ENCODE peak calls at places on chromosomes 5 and 9, in six cellular contexts. F is SJSA1; Q is CD8-positive, alpha-beta memory T cell; W is HCT116; L is mesenchymal stem cell; S is upper lobe of right lung. N is an unnamed sample. For H3K4me1, the result is how much of the 10 kb centered on the place peaks cover.

GRCh38 chr9:94922691-94923107 is 196.2 kb downstream of the AOPEP start:
- DNase-seq in F (no peak), Q (no peak), W (no peak), L (peak), S (no peak), N (no peak)

GRCh38 chr5:110751902-110752762 is 13.3 kb downstream of the SLC25A46 start:
- DNase-seq in F (no peak), Q (no peak), W (no peak), L (peak), S (no peak), N (no peak)

GRCh38 chr5:6118691-6119090 is 259.7 kb downstream of the MED10 start:
- DNase-seq in F (no peak), Q (no peak), W (no peak), L (no peak), S (no peak), N (no peak)

GRCh38 chr5:16616536-16617271 is at the start of gene RETREG1:
- DNase-seq in F (no peak), Q (peak), W (peak), L (peak), S (peak), N (peak)

GRCh38 chr5:72096602-72097205 is 10.6 kb upstream of the MAP1B start:
- DNase-seq in F (no peak), Q (no peak), W (no peak), L (peak), S (no peak), N (no peak)

GRCh38 chr9:126521551-126521950 is 92.2 kb upstream of the LMX1B start:
- DNase-seq in F (no peak), Q (no peak), W (no peak), L (no peak), S (no peak), N (no peak)

GRCh38 chr9:76687861-76688374 is 76.3 kb upstream of the PCA3 start:
- DNase-seq in F (peak), Q (no peak), W (peak), L (peak), S (no peak), N (no peak)

GRCh38 chr5:180294913-180295555 is 3.2 kb upstream of the MAPK9 start:
- DNase-seq in F (no peak), Q (no peak), W (no peak), L (no peak), S (no peak), N (no peak)

GRCh38 chr9:70363760-70364159 is 50.7 kb downstream of the KLF9 start:
- DNase-seq in F (no peak), Q (no peak), W (no peak), L (no peak), S (no peak), N (no peak)

GRCh38 chr5:107129051-107129450 is 541.7 kb downstream of the EFNA5 start:
- DNase-seq in F (no peak), Q (no peak), W (no peak), L (no peak), S (no peak), N (no peak)

GRCh38 chr9:98989036-98990000 is 45.6 kb downstream of the COL15A1 start:
- DNase-seq in F (peak), Q (no peak), W (peak), L (peak), S (no peak), N (peak)

GRCh38 chr5:10702040-10702629 is 58.9 kb downstream of the DAP start:
- DNase-seq in F (peak), Q (no peak), W (peak), L (peak), S (no peak), N (no peak)

GRCh38 chr9:33143241-33143642 is 23.9 kb downstream of the B4GALT1 start:
- DNase-seq in F (no peak), Q (no peak), W (no peak), L (peak), S (peak), N (no peak)

GRCh38 chr5:58072202-58072791 is 387.6 kb downstream of the PLK2 start:
- DNase-seq in F (no peak), Q (no peak), W (no peak), L (peak), S (no peak), N (no peak)

GRCh38 chr9:22170990-22171663 is 162.0 kb upstream of the CDKN2B start:
- DNase-seq in F (no peak), Q (no peak), W (no peak), L (no peak), S (no peak), N (no peak)

GRCh38 chr9:135079676-135080075 is 7.8 kb upstream of the OLFM1 start:
- DNase-seq in F (no peak), Q (no peak), W (no peak), L (no peak), S (no peak), N (peak)

GRCh38 chr5:52769061-52769460 is 18.7 kb upstream of the ITGA1 start:
- DNase-seq in F (no peak), Q (no peak), W (no peak), L (no peak), S (no peak), N (no peak)

GRCh38 chr5:107593009-107593408 is 77.7 kb downstream of the EFNA5 start:
- DNase-seq in F (no peak), Q (no peak), W (no peak), L (no peak), S (no peak), N (no peak)

GRCh38 chr5:93274291-93274690 is 306.7 kb downstream of the NR2F1-AS1 start:
- DNase-seq in F (no peak), Q (no peak), W (no peak), L (peak), S (no peak), N (no peak)

GRCh38 chr5:31563216-31563615 is 31.1 kb downstream of the C5orf22 start:
- DNase-seq in F (no peak), Q (no peak), W (no peak), L (no peak), S (no peak), N (no peak)

GRCh38 chr5:148909001-148909400 is 82.6 kb downstream of the ADRB2 start:
- DNase-seq in F (no peak), Q (no peak), W (no peak), L (peak), S (no peak), N (no peak)

GRCh38 chr5:139443766-139444473 is 4.6 kb upstream of the DNAJC18 start:
- DNase-seq in F (no peak), Q (no peak), W (no peak), L (peak), S (peak), N (no peak)

GRCh38 chr9:35158501-35159280 is 3.1 kb upstream of the UNC13B start:
- DNase-seq in F (no peak), Q (no peak), W (no peak), L (no peak), S (no peak), N (no peak)

GRCh38 chr9:14027114-14027812 is 286.7 kb downstream of the NFIB start:
- DNase-seq in F (no peak), Q (no peak), W (no peak), L (no peak), S (peak), N (peak)

GRCh38 chr5:172175263-172175719 is 12.7 kb downstream of the STK10 start:
- DNase-seq in F (no peak), Q (peak), W (no peak), L (no peak), S (peak), N (peak)

GRCh38 chr5:68217476-68217984 is 2.0 kb downstream of the PIK3R1 start:
- DNase-seq in F (no peak), Q (no peak), W (no peak), L (peak), S (no peak), N (no peak)

GRCh38 chr9:131657890-131658752 is 81.8 kb downstream of the RAPGEF1 start:
- DNase-seq in F (peak), Q (no peak), W (peak), L (peak), S (no peak), N (no peak)

GRCh38 chr5:59358497-59358896 is 535.0 kb downstream of the PDE4D start:
- DNase-seq in F (no peak), Q (no peak), W (no peak), L (peak), S (no peak), N (peak)

GRCh38 chr5:55720188-55720703 is 8.1 kb upstream of the SLC38A9 start:
- DNase-seq in F (no peak), Q (no peak), W (no peak), L (no peak), S (no peak), N (no peak)

GRCh38 chr5:146043722-146044121 is 61.7 kb downstream of the PLAC8L1 start:
- DNase-seq in F (no peak), Q (no peak), W (no peak), L (no peak), S (no peak), N (no peak)

GRCh38 chr5:122311888-122312669 is at the start of gene SNCAIP:
- DNase-seq in F (peak), Q (no peak), W (no peak), L (peak), S (peak), N (peak)

GRCh38 chr5:133921899-133922468 is 46.4 kb downstream of the C5orf15 start:
- DNase-seq in F (no peak), Q (no peak), W (no peak), L (no peak), S (no peak), N (no peak)

GRCh38 chr9:14198049-14198448 is 115.9 kb downstream of the NFIB start:
- DNase-seq in F (no peak), Q (no peak), W (no peak), L (no peak), S (no peak), N (no peak)

GRCh38 chr5:146188358-146188757 is 5.9 kb upstream of the LARS1 start:
- DNase-seq in F (no peak), Q (no peak), W (no peak), L (no peak), S (no peak), N (no peak)

GRCh38 chr5:177595991-177596774 is 3.7 kb upstream of the B4GALT7 start:
- DNase-seq in F (no peak), Q (no peak), W (no peak), L (no peak), S (peak), N (no peak)

GRCh38 chr5:78586251-78586650 is 62.3 kb downstream of the LHFPL2 start:
- DNase-seq in F (peak), Q (no peak), W (no peak), L (peak), S (no peak), N (no peak)

GRCh38 chr9:130865921-130866320 is 30.7 kb downstream of the QRFP start:
- DNase-seq in F (no peak), Q (no peak), W (no peak), L (no peak), S (no peak), N (no peak)

GRCh38 chr9:93020785-93021670 is 37.5 kb upstream of the SUSD3 start:
- DNase-seq in F (no peak), Q (peak), W (no peak), L (no peak), S (peak), N (no peak)

GRCh38 chr5:61498121-61498520 is 166.1 kb downstream of the ZSWIM6 start:
- DNase-seq in F (no peak), Q (no peak), W (no peak), L (no peak), S (no peak), N (no peak)

GRCh38 chr5:180431932-180432331 is 62.2 kb upstream of the CNOT6 start:
- DNase-seq in F (no peak), Q (no peak), W (no peak), L (no peak), S (no peak), N (no peak)

GRCh38 chr5:80186634-80187033 is 69.2 kb downstream of the SERINC5 start:
- DNase-seq in F (no peak), Q (no peak), W (no peak), L (no peak), S (peak), N (no peak)
- H3K4me1 ChIP-seq in F (under half), Q (half or more), W (half or more), L (under half), S (under half), N (under half)

GRCh38 chr9:121354770-121355169 is 15.3 kb downstream of the STOM start:
- DNase-seq in F (peak), Q (no peak), W (no peak), L (peak), S (no peak), N (no peak)
- H3K4me1 ChIP-seq in F (half or more), Q (half or more), W (under half), L (under half), S (half or more), N (half or more)

DNA sequence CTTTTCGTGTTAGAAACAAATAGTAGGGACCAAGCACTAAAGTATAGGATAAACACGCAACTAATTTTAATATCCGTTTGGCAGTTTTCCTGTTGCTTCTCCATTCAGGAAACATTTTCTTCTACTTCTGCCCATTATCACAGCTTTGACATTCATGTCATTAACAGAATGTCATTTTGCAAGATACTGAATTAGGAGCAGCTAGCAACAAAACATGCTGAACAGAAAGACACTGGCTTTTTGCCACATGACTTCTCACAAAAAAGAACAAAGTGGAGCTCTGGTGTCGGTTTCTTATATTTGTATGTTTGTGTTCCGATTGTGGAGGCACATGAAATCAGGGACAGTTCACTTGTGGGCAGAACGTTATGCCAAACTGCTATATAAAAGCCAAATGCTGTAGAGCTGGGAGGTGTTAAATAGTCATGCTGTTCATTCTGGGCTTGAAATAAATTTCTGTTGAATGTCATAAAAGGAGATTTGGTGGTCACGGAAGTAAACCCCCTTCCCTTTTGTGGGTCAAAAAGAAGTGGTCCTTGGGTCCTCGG is 153.9 kb downstream of the CD180 start:
- DNase-seq in F (no peak), Q (no peak), W (no peak), L (no peak), S (no peak), N (no peak)
- H3K4me1 ChIP-seq in F (under half), Q (under half), W (under half), L (under half), S (under half), N (under half)

GRCh38 chr5:56852228-56853000 is 37.1 kb downstream of the MAP3K1 start:
- DNase-seq in F (no peak), Q (no peak), W (no peak), L (peak), S (no peak), N (no peak)
- H3K4me1 ChIP-seq in F (under half), Q (half or more), W (under half), L (under half), S (half or more), N (under half)

GRCh38 chr9:79617395-79617794 is 45.6 kb downstream of the TLE4 start:
- DNase-seq in F (no peak), Q (no peak), W (no peak), L (no peak), S (no peak), N (no peak)
- H3K4me1 ChIP-seq in F (under half), Q (under half), W (under half), L (under half), S (under half), N (under half)

GRCh38 chr9:109889456-109889855 is 109.5 kb downstream of the PALM2AKAP2 start:
- DNase-seq in F (no peak), Q (no peak), W (no peak), L (no peak), S (no peak), N (no peak)
- H3K4me1 ChIP-seq in F (under half), Q (under half), W (under half), L (under half), S (under half), N (under half)

GRCh38 chr5:454936-455335 is 12.0 kb downstream of the EXOC3 start:
- DNase-seq in F (peak), Q (no peak), W (no peak), L (no peak), S (peak), N (peak)
- H3K4me1 ChIP-seq in F (under half), Q (under half), W (under half), L (under half), S (under half), N (under half)

GRCh38 chr9:134064711-134065110 is 3.1 kb downstream of the BRD3 start:
- DNase-seq in F (peak), Q (no peak), W (no peak), L (no peak), S (peak), N (no peak)
- H3K4me1 ChIP-seq in F (under half), Q (under half), W (under half), L (under half), S (half or more), N (half or more)

GRCh38 chr5:73663860-73664240 is 37.9 kb downstream of the ARHGEF28 start:
- DNase-seq in F (no peak), Q (no peak), W (no peak), L (no peak), S (no peak), N (no peak)
- H3K4me1 ChIP-seq in F (under half), Q (under half), W (under half), L (under half), S (under half), N (under half)